ENCODE peak calls at places on chromosome 14, in nine cellular contexts. K, A, I, R, B, U, C, D and F are unnamed samples. For H3K4me1, the result is how much of the 10 kb centered on the place peaks cover.

GRCh38 chr14:64410084-64410774 is 22.1 kb downstream of the MTHFD1 start:
- DNase-seq in K (no peak), A (no peak), I (no peak), R (no peak), B (no peak), U (peak), C (no peak), D (no peak), F (no peak)

GRCh38 chr14:81716953-81717352 is 183.3 kb upstream of the SEL1L start:
- DNase-seq in K (no peak), A (no peak), I (no peak), R (no peak), B (no peak), U (no peak), C (no peak), D (no peak), F (no peak)

GRCh38 chr14:54207075-54207474 is 189.7 kb upstream of the CDKN3 start:
- DNase-seq in K (no peak), A (no peak), I (no peak), R (no peak), B (no peak), U (no peak), C (no peak), D (no peak), F (no peak)

GRCh38 chr14:71632440-71632946 is 299.7 kb upstream of the RGS6 start:
- DNase-seq in K (no peak), A (no peak), I (no peak), R (no peak), B (no peak), U (no peak), C (no peak), D (no peak), F (no peak)

GRCh38 chr14:91303091-91303923 is 58.8 kb upstream of the GPR68 start:
- DNase-seq in K (no peak), A (no peak), I (no peak), R (peak), B (no peak), U (peak), C (peak), D (no peak), F (peak)

GRCh38 chr14:54211562-54212308 is 185.1 kb upstream of the CDKN3 start:
- DNase-seq in K (no peak), A (no peak), I (no peak), R (peak), B (no peak), U (no peak), C (no peak), D (no peak), F (no peak)

GRCh38 chr14:55130194-55130550 is 1.1 kb downstream of the LGALS3 start:
- DNase-seq in K (no peak), A (peak), I (peak), R (no peak), B (no peak), U (peak), C (no peak), D (no peak), F (no peak)

GRCh38 chr14:78319826-78320635 is 149.9 kb downstream of the NRXN3 start:
- DNase-seq in K (no peak), A (no peak), I (no peak), R (no peak), B (no peak), U (no peak), C (peak), D (no peak), F (no peak)

GRCh38 chr14:90658541-90658967 is 157.7 kb downstream of the TTC7B start:
- DNase-seq in K (peak), A (no peak), I (peak), R (no peak), B (no peak), U (no peak), C (peak), D (no peak), F (no peak)

GRCh38 chr14:76877871-76878270 is 51.7 kb downstream of the LRRC74A start:
- DNase-seq in K (no peak), A (no peak), I (no peak), R (no peak), B (no peak), U (no peak), C (no peak), D (no peak), F (no peak)

GRCh38 chr14:73339846-73340565 is 102.7 kb downstream of the PAPLN start:
- DNase-seq in K (no peak), A (no peak), I (no peak), R (no peak), B (no peak), U (peak), C (peak), D (no peak), F (no peak)

GRCh38 chr14:36493761-36494160 is 26.3 kb downstream of the NKX2-1 start:
- DNase-seq in K (no peak), A (no peak), I (no peak), R (no peak), B (no peak), U (no peak), C (no peak), D (no peak), F (no peak)

GRCh38 chr14:103332143-103332919 is 1.7 kb upstream of the EIF5 start:
- DNase-seq in K (peak), A (no peak), I (no peak), R (no peak), B (no peak), U (no peak), C (peak), D (no peak), F (no peak)

GRCh38 chr14:69334576-69334975 is 63.5 kb downstream of the ERH start:
- DNase-seq in K (no peak), A (no peak), I (no peak), R (no peak), B (no peak), U (no peak), C (no peak), D (no peak), F (no peak)

GRCh38 chr14:85437143-85437542 is 92.8 kb upstream of the FLRT2 start:
- DNase-seq in K (no peak), A (no peak), I (no peak), R (no peak), B (no peak), U (no peak), C (no peak), D (no peak), F (no peak)

GRCh38 chr14:83425138-83425537 is 1891.5 kb upstream of the SEL1L start:
- DNase-seq in K (no peak), A (no peak), I (no peak), R (no peak), B (no peak), U (no peak), C (no peak), D (no peak), F (no peak)

GRCh38 chr14:54121461-54121860 is 164.8 kb upstream of the BMP4 start:
- DNase-seq in K (no peak), A (no peak), I (no peak), R (no peak), B (no peak), U (peak), C (no peak), D (no peak), F (no peak)

GRCh38 chr14:64061706-64062105 is 208.9 kb downstream of the SYNE2 start:
- DNase-seq in K (no peak), A (no peak), I (no peak), R (no peak), B (no peak), U (no peak), C (no peak), D (no peak), F (no peak)

GRCh38 chr14:72553161-72553560 is 340.7 kb downstream of the DPF3 start:
- DNase-seq in K (no peak), A (no peak), I (no peak), R (no peak), B (no peak), U (no peak), C (no peak), D (no peak), F (no peak)

GRCh38 chr14:24943024-24943423 is 106.9 kb downstream of the STXBP6 start:
- DNase-seq in K (no peak), A (no peak), I (no peak), R (no peak), B (no peak), U (peak), C (no peak), D (no peak), F (no peak)

GRCh38 chr14:52873694-52874093 is 77.2 kb downstream of the FERMT2 start:
- DNase-seq in K (peak), A (no peak), I (no peak), R (no peak), B (no peak), U (no peak), C (no peak), D (no peak), F (no peak)

GRCh38 chr14:75454963-75455546 is 27.2 kb downstream of the JDP2 start:
- DNase-seq in K (peak), A (peak), I (no peak), R (no peak), B (peak), U (no peak), C (peak), D (no peak), F (no peak)

GRCh38 chr14:45089813-45090212 is 5.9 kb downstream of the PRPF39 start:
- DNase-seq in K (no peak), A (no peak), I (no peak), R (no peak), B (no peak), U (no peak), C (no peak), D (no peak), F (no peak)

GRCh38 chr14:87813211-87813610 is 179.8 kb downstream of the GALC start:
- DNase-seq in K (no peak), A (no peak), I (no peak), R (no peak), B (no peak), U (no peak), C (no peak), D (no peak), F (no peak)

GRCh38 chr14:38210168-38210567 is 2.5 kb downstream of the SSTR1 start:
- DNase-seq in K (no peak), A (peak), I (no peak), R (no peak), B (no peak), U (peak), C (no peak), D (no peak), F (no peak)

GRCh38 chr14:42732005-42732404 is 1125.3 kb downstream of the LRFN5 start:
- DNase-seq in K (no peak), A (no peak), I (no peak), R (no peak), B (no peak), U (no peak), C (no peak), D (no peak), F (no peak)
- H3K27ac ChIP-seq in K (no peak), A (no peak), I (no peak), R (no peak), B (no peak), U (no peak), C (no peak), D (no peak), F (no peak)

GRCh38 chr14:51658441-51659173 is 6.9 kb downstream of the FRMD6 start:
- DNase-seq in K (no peak), A (no peak), I (no peak), R (no peak), B (no peak), U (no peak), C (no peak), D (no peak), F (no peak)
- TF ChIP-seq POLR2AphosphoS5 in K (no peak), A (no peak), I (no peak), R (no peak), B (no peak), U (no peak), C (no peak), D (no peak), F (no peak)

DNA sequence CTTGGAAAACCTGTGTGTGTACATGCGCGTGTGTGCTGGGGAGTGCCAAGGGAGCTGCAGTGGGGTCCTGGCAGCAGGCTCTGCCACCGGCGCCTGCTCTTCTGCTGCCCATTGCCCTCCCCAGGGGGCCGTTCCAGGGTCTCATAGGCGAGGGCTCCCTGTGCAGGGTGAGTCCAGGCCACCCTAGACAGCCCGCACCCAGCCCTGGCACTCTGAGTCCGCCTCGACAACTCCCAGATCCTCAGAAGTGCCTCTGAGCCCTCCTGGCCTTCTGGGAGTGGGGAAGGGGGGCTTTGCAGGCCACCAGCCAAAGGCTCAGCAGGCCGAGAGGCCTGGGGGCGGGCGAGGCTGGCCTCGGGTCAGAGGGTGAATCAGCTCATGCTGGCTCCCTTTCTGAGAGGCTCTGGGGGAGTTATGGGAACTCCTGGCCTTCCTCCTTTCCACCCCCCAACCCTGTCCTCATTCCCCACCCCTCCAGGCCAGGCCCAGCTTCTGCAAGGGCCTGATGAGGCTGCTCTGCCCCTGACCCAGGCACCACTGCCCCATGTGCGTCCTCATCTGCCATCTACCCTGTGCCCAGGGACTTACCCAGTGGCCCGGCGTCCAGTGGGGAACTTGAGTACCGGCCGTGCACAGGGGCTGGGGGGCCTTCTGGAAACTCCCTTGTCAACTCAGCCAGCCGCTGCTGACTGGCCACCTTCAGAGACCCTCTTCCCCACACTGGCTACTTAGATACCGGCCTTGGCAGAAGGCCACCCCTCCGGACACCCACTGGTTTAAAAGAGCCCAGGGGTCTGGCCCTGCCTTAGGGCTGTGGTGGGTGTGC is 2.1 kb upstream of the TEDC1 start:
- DNase-seq in K (no peak), A (no peak), I (no peak), R (no peak), B (no peak), U (no peak), C (peak), D (no peak), F (no peak)
- H3K4me1 ChIP-seq in K (half or more), A (half or more), I (half or more), R (under half), B (under half), U (under half), C (half or more), D (under half), F (under half)

DNA sequence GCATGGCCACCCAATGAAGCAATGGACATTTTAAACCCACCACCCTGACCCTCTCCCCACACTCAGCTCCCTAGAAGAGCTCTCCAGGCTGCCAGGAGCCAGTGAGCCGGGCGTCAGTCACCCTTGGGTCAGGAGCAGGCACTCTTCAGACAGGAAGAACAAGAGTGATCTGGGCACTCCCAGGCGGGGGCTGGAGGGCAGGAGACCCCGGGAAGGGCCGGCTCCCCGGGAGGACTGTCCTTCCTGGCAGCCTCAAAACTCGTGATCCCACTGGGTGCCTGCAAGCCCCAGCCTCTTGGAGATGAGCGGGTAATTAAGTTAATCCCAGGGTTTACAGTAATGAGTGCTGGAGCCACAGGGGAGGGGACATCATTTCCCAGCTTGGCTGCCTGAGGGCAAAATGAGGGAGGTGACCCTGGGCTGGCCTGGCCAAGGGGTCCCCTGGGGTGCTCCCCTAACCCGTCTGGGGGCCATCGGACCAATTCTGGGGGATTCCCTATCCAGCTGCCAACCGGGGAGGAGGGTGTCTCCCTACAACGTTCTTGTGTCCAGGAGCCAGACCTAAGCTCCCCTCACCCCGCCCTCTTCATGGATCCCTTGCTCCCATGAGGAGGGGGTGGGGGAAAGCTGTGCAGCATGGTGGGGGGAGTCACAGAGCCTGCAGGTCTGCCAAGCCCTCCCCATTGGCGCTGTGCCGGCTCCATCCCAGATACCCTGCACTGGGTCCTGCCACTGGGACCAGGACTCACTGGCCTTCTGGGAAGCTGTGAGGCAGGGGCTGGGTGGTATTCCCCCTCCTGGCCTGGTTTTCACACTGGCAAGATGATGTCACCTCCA is 59.2 kb downstream of the CCNK start:
- DNase-seq in K (no peak), A (no peak), I (no peak), R (no peak), B (no peak), U (no peak), C (no peak), D (no peak), F (no peak)
- H3K27ac ChIP-seq in K (no peak), A (no peak), I (no peak), R (no peak), B (no peak), U (no peak), C (no peak), D (peak), F (peak)

DNA sequence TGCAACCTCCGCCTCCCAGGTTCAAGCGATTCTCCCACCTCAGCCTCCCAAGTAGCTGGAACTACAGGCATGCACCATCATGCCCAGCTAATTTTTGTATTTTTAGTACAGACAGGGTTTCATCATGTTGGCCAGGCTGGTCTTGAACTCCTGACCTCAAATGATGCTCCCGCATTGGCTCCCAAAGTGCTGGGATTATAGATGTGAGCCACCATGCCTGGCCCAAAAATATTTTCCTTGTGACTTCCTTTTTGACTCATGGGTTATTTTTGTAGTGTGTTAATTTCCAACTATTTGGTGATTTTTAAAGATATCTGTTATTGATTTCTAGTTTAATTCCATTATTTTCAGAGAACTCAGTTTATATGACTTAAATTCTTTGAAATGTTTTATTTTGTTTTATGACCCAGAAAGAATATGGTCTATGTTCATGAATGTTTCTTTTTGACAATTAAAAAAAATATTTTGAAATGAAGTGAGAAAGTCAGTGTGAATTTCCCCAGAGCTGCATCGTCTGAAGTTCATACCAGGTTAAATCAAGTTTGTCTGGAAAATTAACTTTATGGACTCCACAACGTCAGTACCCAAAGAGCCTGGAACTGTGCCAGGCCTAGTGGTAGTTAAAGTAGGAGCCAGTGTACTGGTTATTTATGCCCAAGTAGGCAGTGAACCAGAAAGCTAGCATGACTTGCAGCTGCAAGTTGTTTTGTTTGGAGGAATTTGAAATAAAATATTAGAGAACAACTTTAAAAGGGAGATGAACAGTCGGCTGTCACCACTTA is 2.8 kb upstream of the CDKL1 start:
- DNase-seq in K (no peak), A (peak), I (peak), R (peak), B (no peak), U (no peak), C (no peak), D (no peak), F (no peak)
- TF ChIP-seq POLR2AphosphoS5 in K (no peak), A (no peak), I (peak), R (no peak), B (no peak), U (no peak), C (no peak), D (no peak), F (no peak)

GRCh38 chr14:94886931-94887330 is 117.0 kb upstream of the GSC start:
- DNase-seq in K (no peak), A (no peak), I (no peak), R (no peak), B (no peak), U (no peak), C (no peak), D (no peak), F (peak)

GRCh38 chr14:94885481-94886155 is 115.7 kb upstream of the GSC start:
- DNase-seq in K (no peak), A (no peak), I (no peak), R (no peak), B (no peak), U (no peak), C (no peak), D (no peak), F (peak)

GRCh38 chr14:94889520-94890312 is 119.8 kb upstream of the GSC start:
- DNase-seq in K (no peak), A (no peak), I (no peak), R (no peak), B (no peak), U (no peak), C (no peak), D (no peak), F (no peak)

GRCh38 chr14:94888108-94888507 is 118.2 kb upstream of the GSC start:
- DNase-seq in K (no peak), A (peak), I (no peak), R (no peak), B (no peak), U (no peak), C (no peak), D (no peak), F (peak)

DNA sequence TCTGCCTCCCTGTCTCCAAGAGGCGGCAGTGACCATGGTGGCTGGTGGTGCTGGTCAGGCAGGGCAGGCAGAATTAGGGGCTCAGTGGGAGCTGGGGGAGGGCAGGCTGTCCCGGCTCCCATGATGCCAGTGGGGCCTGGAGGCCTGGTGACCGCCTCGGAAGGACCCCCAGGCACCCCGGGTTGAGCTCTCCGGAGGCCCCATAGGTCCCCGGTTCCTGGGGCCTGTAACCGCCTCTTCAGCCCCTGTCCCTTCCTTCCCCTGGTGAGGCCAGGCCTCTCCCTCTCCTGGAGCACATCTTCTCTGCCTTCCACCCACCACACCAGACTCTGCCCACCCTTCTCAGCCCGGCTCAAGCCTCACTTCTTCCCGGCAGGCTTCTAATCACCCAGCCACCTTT is 117.7 kb upstream of the GSC start:
- DNase-seq in K (no peak), A (no peak), I (no peak), R (no peak), B (no peak), U (no peak), C (no peak), D (no peak), F (peak)
- H3K4me1 ChIP-seq in K (under half), A (under half), I (under half), R (under half), B (under half), U (under half), C (under half), D (under half), F (under half)

DNA sequence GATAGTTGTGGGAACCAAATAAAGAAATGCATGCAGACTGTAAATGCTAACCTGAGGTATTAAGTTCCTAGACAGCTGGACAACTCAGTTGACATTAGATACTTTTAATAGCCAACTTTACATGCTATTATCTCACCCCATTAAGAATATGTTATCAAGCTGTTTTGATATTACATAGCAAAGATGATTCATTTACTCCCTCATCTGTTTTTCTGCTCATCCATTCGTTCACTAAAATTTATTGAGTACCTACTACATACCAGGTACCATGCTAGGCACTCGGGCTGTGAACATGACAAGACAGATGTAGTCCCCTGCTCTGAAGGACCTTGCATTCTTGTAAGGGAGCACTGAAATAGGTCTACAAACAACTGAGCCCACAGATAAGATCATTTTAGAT is 192.4 kb downstream of the DACT1 start:
- DNase-seq in K (no peak), A (no peak), I (no peak), R (no peak), B (no peak), U (no peak), C (no peak), D (no peak), F (no peak)
- H3K27ac ChIP-seq in K (no peak), A (no peak), I (no peak), R (no peak), B (no peak), U (no peak), C (no peak), D (no peak), F (no peak)